ENCODE peak calls at places on chromosomes 1 and 21, in four cellular contexts. E is SK-N-SH, Q is OCI-LY7, S is hepatocyte. B is an unnamed sample.

GRCh38 chr1:38138498-38139233 is 92.1 kb upstream of the POU3F1 start:
- DNase-seq in E (no peak), Q (no peak), S (peak; percentile 90), B (no peak)

GRCh38 chr21:39874759-39875158 is 7.5 kb downstream of the PCP4 start:
- DNase-seq in E (no peak), Q (no peak), S (no peak), B (peak; percentile 54)

GRCh38 chr1:9494936-9495758 is 44.1 kb upstream of the SLC25A33 start:
- DNase-seq in E (peak; percentile 90), Q (peak; percentile 82), S (peak; percentile 73), B (peak; percentile 55)

GRCh38 chr1:78617615-78618026 is 2.6 kb upstream of the IFI44L start:
- DNase-seq in E (peak; percentile 44), Q (peak; percentile 75), S (peak; percentile 91), B (peak; percentile 86)

GRCh38 chr1:57424231-57425027 is 569 bp upstream of the DAB1 start:
- DNase-seq in E (peak; percentile 75), Q (no peak), S (peak; percentile 76), B (no peak)

GRCh38 chr1:204241050-204241449 is 27.3 kb upstream of the GOLT1A start:
- DNase-seq in E (no peak), Q (no peak), S (no peak), B (no peak)

GRCh38 chr1:41677586-41677985 is 193.1 kb upstream of the EDN2 start:
- DNase-seq in E (no peak), Q (no peak), S (no peak), B (no peak)

GRCh38 chr1:48338257-48338656 is 115.7 kb downstream of the SLC5A9 start:
- DNase-seq in E (no peak), Q (no peak), S (no peak), B (no peak)

GRCh38 chr1:241250465-241250864 is 106.5 kb downstream of the RGS7 start:
- DNase-seq in E (no peak), Q (no peak), S (peak; percentile 63), B (no peak)

GRCh38 chr1:10520497-10520896 is 45.7 kb downstream of the PEX14 start:
- DNase-seq in E (peak; percentile 49), Q (no peak), S (no peak), B (no peak)

GRCh38 chr1:29548091-29548490 is 311.8 kb downstream of the PTPRU start:
- DNase-seq in E (no peak), Q (no peak), S (no peak), B (no peak)

GRCh38 chr1:16167331-16168143 is 11.7 kb upstream of the EPHA2 start:
- DNase-seq in E (peak; percentile 92), Q (peak; percentile 73), S (peak; percentile 86), B (peak; percentile 42)

GRCh38 chr1:19432943-19433609 is 52.3 kb downstream of the CAPZB start:
- DNase-seq in E (no peak), Q (no peak), S (peak; percentile 36), B (no peak)

GRCh38 chr1:205380882-205381281 is 24.2 kb upstream of the KLHDC8A start:
- DNase-seq in E (no peak), Q (no peak), S (no peak), B (no peak)

GRCh38 chr1:11744287-11744686 is 8.4 kb downstream of the AGTRAP start:
- DNase-seq in E (no peak), Q (no peak), S (no peak), B (no peak)

GRCh38 chr1:26772687-26773086 is 15.1 kb upstream of the PIGV start:
- DNase-seq in E (no peak), Q (no peak), S (no peak), B (no peak)

GRCh38 chr1:178408869-178409268 is 87.9 kb downstream of the CLEC20A start:
- DNase-seq in E (no peak), Q (no peak), S (no peak), B (no peak)

GRCh38 chr1:94514095-94514727 is 27.3 kb downstream of the F3 start:
- DNase-seq in E (peak; percentile 20), Q (peak; percentile 25), S (peak; percentile 45), B (no peak)

GRCh38 chr1:93519196-93519825 is 71.4 kb downstream of the FNBP1L start:
- DNase-seq in E (no peak), Q (no peak), S (no peak), B (no peak)

GRCh38 chr1:20483833-20484525 is 2.0 kb downstream of the CAMK2N1 start:
- DNase-seq in E (peak; percentile 83), Q (no peak), S (peak; percentile 51), B (no peak)

GRCh38 chr1:26220199-26220912 is 13.6 kb upstream of the CEP85 start:
- DNase-seq in E (no peak), Q (no peak), S (no peak), B (no peak)

GRCh38 chr1:46452931-46453325 is 36.7 kb upstream of the DMBX1 start:
- DNase-seq in E (no peak), Q (no peak), S (no peak), B (no peak)

GRCh38 chr1:164614316-164614715 is 55.3 kb downstream of the PBX1 start:
- DNase-seq in E (no peak), Q (no peak), S (no peak), B (peak; percentile 87)

GRCh38 chr1:238469146-238469601 is 578.5 kb upstream of the ZP4 start:
- DNase-seq in E (no peak), Q (no peak), S (no peak), B (no peak)

GRCh38 chr1:182568647-182569284 is 20.3 kb downstream of the RNASEL start:
- DNase-seq in E (no peak), Q (peak; percentile 73), S (no peak), B (no peak)

GRCh38 chr1:153032677-153033308 is 1.8 kb downstream of the SPRR1B start:
- DNase-seq in E (peak; percentile 5), Q (peak; percentile 5), S (no peak), B (peak; percentile 18)

GRCh38 chr21:43763901-43764523 is 12.1 kb downstream of the CSTB start:
- DNase-seq in E (no peak), Q (no peak), S (no peak), B (no peak)

GRCh38 chr1:230251644-230252191 is 174.4 kb downstream of the PGBD5 start:
- DNase-seq in E (no peak), Q (no peak), S (no peak), B (no peak)
- H3K4me2 ChIP-seq in E (no peak overlapping the region), Q (no peak overlapping the region), S (no peak overlapping the region), B (no peak overlapping the region)

GRCh38 chr1:213987876-213988638 is at the start of gene PROX1:
- DNase-seq in E (peak; percentile 67), Q (no peak), S (peak; percentile 91), B (peak; percentile 91)
- TF ChIP-seq EZH2phosphoT487 in E (no peak), Q (no peak), S (no peak), B (no peak)

GRCh38 chr1:56063461-56063860 is 515.9 kb downstream of the PLPP3 start:
- DNase-seq in E (no peak), Q (no peak), S (no peak), B (no peak)
- H4K20me1 ChIP-seq in E (no peaks in the 10 kb centered on the region), Q (no peaks in the 10 kb centered on the region), S (no peaks in the 10 kb centered on the region), B (no peaks in the 10 kb centered on the region)

GRCh38 chr1:159161001-159161718 is 10.3 kb upstream of the CADM3 start:
- DNase-seq in E (peak; percentile 64), Q (peak; percentile 65), S (peak; percentile 89), B (peak; percentile 89)
- H3K4me2 ChIP-seq in E (peak overlapping the region; percentile 56), Q (no peak overlapping the region), S (peak overlapping the region; percentile 36), B (peak overlapping the region; percentile 3)

GRCh38 chr1:232568331-232568852 is 61.5 kb downstream of the SIPA1L2 start:
- DNase-seq in E (no peak), Q (no peak), S (no peak), B (no peak)
- TF ChIP-seq EZH2phosphoT487 in E (no peak), Q (no peak), S (no peak), B (no peak)

GRCh38 chr1:22830747-22831340 is 120.2 kb downstream of the EPHB2 start:
- DNase-seq in E (no peak), Q (no peak), S (no peak), B (no peak)
- H4K20me1 ChIP-seq in E (no peaks in the 10 kb centered on the region), Q (no peaks in the 10 kb centered on the region), S (no peaks in the 10 kb centered on the region), B (no peaks in the 10 kb centered on the region)

DNA sequence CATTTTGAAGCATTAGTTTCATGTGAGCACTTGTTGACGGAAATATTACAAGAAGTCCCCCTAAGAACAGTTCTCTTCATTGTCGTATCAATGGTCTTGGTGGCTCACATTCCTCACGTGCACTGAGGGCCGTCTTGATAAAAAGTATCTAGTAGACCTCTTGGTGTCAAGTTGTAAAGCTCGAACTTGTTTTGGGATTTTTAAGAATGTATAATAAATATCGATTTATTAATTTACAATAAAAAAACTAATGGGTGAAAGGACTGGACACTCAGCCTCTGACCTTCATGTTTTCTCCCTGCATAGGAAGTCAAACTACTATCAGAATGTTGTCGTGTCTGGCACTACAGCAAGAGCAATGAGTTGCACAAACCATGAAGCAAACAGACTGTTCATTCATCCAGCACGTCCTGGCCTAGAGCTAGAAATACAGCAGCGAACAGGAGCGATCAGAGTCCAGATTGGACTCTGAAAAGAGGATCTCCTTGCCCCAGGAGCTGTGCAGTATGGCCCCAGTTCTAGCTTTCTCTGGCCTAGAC is 319.2 kb downstream of the SMYD3 start:
- DNase-seq in E (no peak), Q (no peak), S (no peak), B (no peak)
- H3K4me2 ChIP-seq in E (no peak overlapping the region), Q (no peak overlapping the region), S (no peak overlapping the region), B (no peak overlapping the region)

DNA sequence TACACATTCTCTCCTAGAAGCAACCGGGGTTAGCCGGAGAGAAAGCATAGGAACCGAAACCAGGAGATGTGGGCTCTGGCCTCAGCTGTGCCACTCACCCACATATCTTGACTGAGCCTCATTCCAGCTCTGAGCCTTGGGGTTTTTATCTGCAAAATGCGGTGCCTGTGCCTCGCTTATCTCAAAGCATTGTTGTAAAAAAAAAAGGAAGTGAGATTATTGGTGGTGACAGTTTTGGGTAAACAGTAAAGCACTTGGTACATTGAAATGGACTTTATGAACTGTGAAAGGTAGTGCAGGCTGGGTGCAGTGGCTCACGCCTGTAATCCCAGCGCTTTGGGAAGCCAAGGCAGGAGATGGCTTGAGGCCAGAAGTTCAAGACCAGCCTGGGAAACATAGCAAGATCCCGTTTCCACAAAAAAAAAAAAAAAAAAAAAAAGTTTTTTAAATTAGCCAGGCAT is 3.8 kb downstream of the PTAFR start:
- DNase-seq in E (peak; percentile 48), Q (peak; percentile 93), S (peak; percentile 60), B (peak; percentile 86)
- TF ChIP-seq EZH2phosphoT487 in E (no peak), Q (no peak), S (no peak), B (no peak)

DNA sequence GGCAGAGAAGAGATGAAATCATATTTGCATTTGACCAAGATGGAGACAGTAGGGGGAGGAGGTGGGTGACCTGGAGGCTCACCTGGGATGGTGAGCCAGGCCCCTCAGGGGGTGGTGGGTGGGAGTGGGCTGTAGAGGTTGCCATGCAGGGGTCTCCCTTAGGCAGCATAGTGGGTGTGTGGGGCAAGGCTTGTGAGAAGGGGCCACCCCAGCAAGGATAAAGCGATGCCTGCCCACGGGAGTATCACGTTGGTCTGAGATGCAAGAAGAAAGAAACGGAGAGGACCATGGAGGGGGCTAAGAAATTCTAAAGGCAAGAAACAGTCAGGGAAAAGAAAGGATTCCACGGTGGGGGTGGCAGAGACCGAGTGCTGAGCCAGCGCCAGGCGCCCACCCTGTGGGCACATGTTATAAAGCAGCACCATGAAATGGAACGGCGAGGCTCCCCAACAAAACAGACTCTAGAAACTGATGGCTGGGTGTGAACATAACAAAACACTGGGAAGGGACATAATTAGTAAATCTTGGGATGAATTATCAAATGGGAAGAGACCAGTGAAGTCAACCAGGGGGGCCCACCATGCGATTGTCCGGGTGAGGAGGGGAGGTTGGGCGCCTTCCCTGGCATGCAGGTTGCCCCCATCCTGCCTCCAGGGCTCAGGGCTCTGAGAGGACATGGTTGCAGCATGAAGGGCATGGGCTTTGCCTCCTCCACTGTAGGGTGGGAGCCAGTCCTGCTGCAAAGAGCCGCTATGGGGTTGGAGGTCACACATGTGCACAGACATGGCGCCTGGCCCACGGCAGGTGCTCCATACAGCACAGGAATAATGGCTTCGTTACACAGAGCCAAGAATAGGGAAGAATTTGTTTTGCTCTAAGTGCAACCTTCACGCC is 11.9 kb upstream of the C2CD2 start:
- DNase-seq in E (no peak), Q (no peak), S (no peak), B (no peak)
- H4K20me1 ChIP-seq in E (no peaks in the 10 kb centered on the region), Q (no peaks in the 10 kb centered on the region), S (no peaks in the 10 kb centered on the region), B (no peaks in the 10 kb centered on the region)